ENCODE peak calls at places on chromosomes 11 and 22, in six cellular contexts. One of them, this sample, is unnamed.
A peak's percentile ranks its signal among the peaks of the same experiment; 100 is the strongest.

GRCh38 chr11:94100253-94100652 is 28.4 kb upstream of the PANX1 start:
- DNase-seq in uterus: no peak
- DNase-seq in esophagus squamous epithelium: no peak
- DNase-seq in adrenal gland: no peak
- DNase-seq in GM12891: no peak
- DNase-seq in endothelial cell of umbilical vein: no peak
- DNase-seq in this sample: no peak

GRCh38 chr22:38262051-38262795 is 10.6 kb downstream of the TMEM184B start:
- DNase-seq in uterus: peak; percentile 57
- DNase-seq in esophagus squamous epithelium: no peak
- DNase-seq in adrenal gland: peak; percentile 80
- DNase-seq in GM12891: no peak
- DNase-seq in endothelial cell of umbilical vein: peak; percentile 29
- DNase-seq in this sample: peak; percentile 22

GRCh38 chr11:134200688-134201087 is 23.1 kb downstream of the NCAPD3 start:
- DNase-seq in uterus: no peak
- DNase-seq in esophagus squamous epithelium: no peak
- DNase-seq in adrenal gland: no peak
- DNase-seq in GM12891: no peak
- DNase-seq in endothelial cell of umbilical vein: no peak
- DNase-seq in this sample: no peak

GRCh38 chr22:46931881-46932280 is 169.4 kb downstream of the TBC1D22A start:
- DNase-seq in uterus: no peak
- DNase-seq in esophagus squamous epithelium: no peak
- DNase-seq in adrenal gland: peak; percentile 39
- DNase-seq in GM12891: no peak
- DNase-seq in endothelial cell of umbilical vein: no peak
- DNase-seq in this sample: no peak

GRCh38 chr11:77092382-77092781 is 10.3 kb upstream of the OMP start:
- DNase-seq in uterus: no peak
- DNase-seq in esophagus squamous epithelium: no peak
- DNase-seq in adrenal gland: no peak
- DNase-seq in GM12891: no peak
- DNase-seq in endothelial cell of umbilical vein: no peak
- DNase-seq in this sample: no peak

GRCh38 chr11:2392241-2392959 is 8.2 kb upstream of the TSSC4 start:
- DNase-seq in uterus: no peak
- DNase-seq in esophagus squamous epithelium: no peak
- DNase-seq in adrenal gland: no peak
- DNase-seq in GM12891: no peak
- DNase-seq in endothelial cell of umbilical vein: no peak
- DNase-seq in this sample: no peak

GRCh38 chr11:44589301-44589700 is 23.8 kb downstream of the CD82 start:
- DNase-seq in uterus: no peak
- DNase-seq in esophagus squamous epithelium: no peak
- DNase-seq in adrenal gland: no peak
- DNase-seq in GM12891: no peak
- DNase-seq in endothelial cell of umbilical vein: no peak
- DNase-seq in this sample: peak; percentile 62

GRCh38 chr11:35857922-35858321 is 85.9 kb upstream of the LDLRAD3 start:
- DNase-seq in uterus: no peak
- DNase-seq in esophagus squamous epithelium: no peak
- DNase-seq in adrenal gland: no peak
- DNase-seq in GM12891: no peak
- DNase-seq in endothelial cell of umbilical vein: no peak
- DNase-seq in this sample: no peak

GRCh38 chr22:38272373-38273134 is at the start of gene TMEM184B:
- DNase-seq in uterus: peak; percentile 81
- DNase-seq in esophagus squamous epithelium: no peak
- DNase-seq in adrenal gland: peak; percentile 83
- DNase-seq in GM12891: peak; percentile 98
- DNase-seq in endothelial cell of umbilical vein: peak; percentile 75
- DNase-seq in this sample: peak; percentile 77

GRCh38 chr22:46038174-46038487 is 61.2 kb upstream of the WNT7B start:
- DNase-seq in uterus: no peak
- DNase-seq in esophagus squamous epithelium: no peak
- DNase-seq in adrenal gland: no peak
- DNase-seq in GM12891: no peak
- DNase-seq in endothelial cell of umbilical vein: no peak
- DNase-seq in this sample: no peak

GRCh38 chr11:107282195-107282594 is 175.4 kb downstream of the CWF19L2 start:
- DNase-seq in uterus: no peak
- DNase-seq in esophagus squamous epithelium: no peak
- DNase-seq in adrenal gland: no peak
- DNase-seq in GM12891: no peak
- DNase-seq in endothelial cell of umbilical vein: no peak
- DNase-seq in this sample: no peak

GRCh38 chr11:8932564-8933180 is at the start of gene C11orf16:
- DNase-seq in uterus: no peak
- DNase-seq in esophagus squamous epithelium: no peak
- DNase-seq in adrenal gland: no peak
- DNase-seq in GM12891: no peak
- DNase-seq in endothelial cell of umbilical vein: no peak
- DNase-seq in this sample: no peak

GRCh38 chr11:127806486-127806885 is 780.9 kb downstream of the ETS1 start:
- DNase-seq in uterus: no peak
- DNase-seq in esophagus squamous epithelium: no peak
- DNase-seq in adrenal gland: no peak
- DNase-seq in GM12891: no peak
- DNase-seq in endothelial cell of umbilical vein: no peak
- DNase-seq in this sample: no peak

GRCh38 chr11:2582436-2582931 is 117.3 kb downstream of the KCNQ1OT1 start:
- DNase-seq in uterus: no peak
- DNase-seq in esophagus squamous epithelium: no peak
- DNase-seq in adrenal gland: peak; percentile 53
- DNase-seq in GM12891: no peak
- DNase-seq in endothelial cell of umbilical vein: no peak
- DNase-seq in this sample: no peak

GRCh38 chr11:105155679-105156078 is 16.1 kb upstream of the CARD18 start:
- DNase-seq in uterus: no peak
- DNase-seq in esophagus squamous epithelium: no peak
- DNase-seq in adrenal gland: no peak
- DNase-seq in GM12891: no peak
- DNase-seq in endothelial cell of umbilical vein: no peak
- DNase-seq in this sample: no peak

GRCh38 chr11:130181295-130182272 is 22.0 kb downstream of the ST14 start:
- DNase-seq in uterus: no peak
- DNase-seq in esophagus squamous epithelium: no peak
- DNase-seq in adrenal gland: peak; percentile 85
- DNase-seq in GM12891: no peak
- DNase-seq in endothelial cell of umbilical vein: no peak
- DNase-seq in this sample: peak; percentile 21

GRCh38 chr22:24134090-24134846 is 47.0 kb upstream of the SUSD2 start:
- DNase-seq in uterus: no peak
- DNase-seq in esophagus squamous epithelium: no peak
- DNase-seq in adrenal gland: no peak
- DNase-seq in GM12891: no peak
- DNase-seq in endothelial cell of umbilical vein: no peak
- DNase-seq in this sample: no peak

GRCh38 chr11:99893803-99894202 is 793.3 kb upstream of the ARHGAP42 start:
- DNase-seq in uterus: no peak
- DNase-seq in esophagus squamous epithelium: no peak
- DNase-seq in adrenal gland: no peak
- DNase-seq in GM12891: no peak
- DNase-seq in endothelial cell of umbilical vein: no peak
- DNase-seq in this sample: no peak

GRCh38 chr22:43889366-43890253 is 2.2 kb downstream of the PNPLA5 start:
- DNase-seq in uterus: no peak
- DNase-seq in esophagus squamous epithelium: no peak
- DNase-seq in adrenal gland: no peak
- DNase-seq in GM12891: no peak
- DNase-seq in endothelial cell of umbilical vein: no peak
- DNase-seq in this sample: peak; percentile 26

GRCh38 chr11:3217751-3218482 is 696 bp downstream of the MRGPRG start:
- DNase-seq in uterus: peak; percentile 11
- DNase-seq in esophagus squamous epithelium: no peak
- DNase-seq in adrenal gland: no peak
- DNase-seq in GM12891: no peak
- DNase-seq in endothelial cell of umbilical vein: no peak
- DNase-seq in this sample: no peak

GRCh38 chr11:28566643-28567042 is 458.5 kb downstream of the METTL15 start:
- DNase-seq in uterus: peak; percentile 35
- DNase-seq in esophagus squamous epithelium: peak; percentile 3
- DNase-seq in adrenal gland: peak; percentile 96
- DNase-seq in GM12891: no peak
- DNase-seq in endothelial cell of umbilical vein: peak; percentile 92
- DNase-seq in this sample: peak; percentile 7

GRCh38 chr11:66685276-66686099 is 7.8 kb upstream of the RBM4B start:
- DNase-seq in uterus: no peak
- DNase-seq in esophagus squamous epithelium: no peak
- DNase-seq in adrenal gland: no peak
- DNase-seq in GM12891: no peak
- DNase-seq in endothelial cell of umbilical vein: no peak
- DNase-seq in this sample: no peak

GRCh38 chr11:32884770-32885384 is 7.7 kb upstream of the QSER1 start:
- DNase-seq in uterus: no peak
- DNase-seq in esophagus squamous epithelium: no peak
- DNase-seq in adrenal gland: no peak
- DNase-seq in GM12891: no peak
- DNase-seq in endothelial cell of umbilical vein: peak; percentile 19
- DNase-seq in this sample: no peak

GRCh38 chr22:43110444-43110926 is at the start of gene BIK:
- DNase-seq in uterus: peak; percentile 27
- DNase-seq in esophagus squamous epithelium: no peak
- DNase-seq in adrenal gland: peak; percentile 67
- DNase-seq in GM12891: peak; percentile 63
- DNase-seq in endothelial cell of umbilical vein: peak; percentile 47
- DNase-seq in this sample: no peak

GRCh38 chr11:86755196-86755595 is 45.1 kb upstream of the PRSS23 start:
- DNase-seq in uterus: no peak
- DNase-seq in esophagus squamous epithelium: no peak
- DNase-seq in adrenal gland: no peak
- DNase-seq in GM12891: no peak
- DNase-seq in endothelial cell of umbilical vein: no peak
- DNase-seq in this sample: no peak

GRCh38 chr11:88831303-88831890 is 234.4 kb downstream of the GRM5 start:
- DNase-seq in uterus: no peak
- DNase-seq in esophagus squamous epithelium: no peak
- DNase-seq in adrenal gland: no peak
- DNase-seq in GM12891: no peak
- DNase-seq in endothelial cell of umbilical vein: no peak
- DNase-seq in this sample: no peak

GRCh38 chr11:35402751-35403454 is 16.5 kb downstream of the SLC1A2 start:
- DNase-seq in uterus: no peak
- DNase-seq in esophagus squamous epithelium: no peak
- DNase-seq in adrenal gland: no peak
- DNase-seq in GM12891: no peak
- DNase-seq in endothelial cell of umbilical vein: no peak
- DNase-seq in this sample: no peak

GRCh38 chr11:47220401-47220821 is 5.6 kb downstream of the DDB2 start:
- DNase-seq in uterus: no peak
- DNase-seq in esophagus squamous epithelium: no peak
- DNase-seq in adrenal gland: peak; percentile 71
- DNase-seq in GM12891: no peak
- DNase-seq in endothelial cell of umbilical vein: peak; percentile 90
- DNase-seq in this sample: no peak

GRCh38 chr11:31387379-31387778 is 17.7 kb downstream of the DNAJC24 start:
- DNase-seq in uterus: no peak
- DNase-seq in esophagus squamous epithelium: no peak
- DNase-seq in adrenal gland: no peak
- DNase-seq in GM12891: no peak
- DNase-seq in endothelial cell of umbilical vein: no peak
- DNase-seq in this sample: no peak

GRCh38 chr11:65435981-65436411 is 13.4 kb downstream of the NEAT1 start:
- DNase-seq in uterus: no peak
- DNase-seq in esophagus squamous epithelium: no peak
- DNase-seq in adrenal gland: peak; percentile 71
- DNase-seq in GM12891: no peak
- DNase-seq in endothelial cell of umbilical vein: peak; percentile 25
- DNase-seq in this sample: no peak
- TF ChIP-seq POLR2A in uterus: no peak
- TF ChIP-seq POLR2A in esophagus squamous epithelium: no peak
- TF ChIP-seq POLR2A in adrenal gland: no peak
- TF ChIP-seq POLR2A in GM12891: no peak
- TF ChIP-seq POLR2A in endothelial cell of umbilical vein: no peak
- TF ChIP-seq POLR2A in this sample: no peak

GRCh38 chr11:68211546-68211945 is 1.6 kb downstream of the KMT5B start:
- DNase-seq in uterus: no peak
- DNase-seq in esophagus squamous epithelium: no peak
- DNase-seq in adrenal gland: peak; percentile 58
- DNase-seq in GM12891: no peak
- DNase-seq in endothelial cell of umbilical vein: no peak
- DNase-seq in this sample: no peak
- TF ChIP-seq POLR2A in uterus: no peak
- TF ChIP-seq POLR2A in esophagus squamous epithelium: no peak
- TF ChIP-seq POLR2A in adrenal gland: no peak
- TF ChIP-seq POLR2A in GM12891: no peak
- TF ChIP-seq POLR2A in endothelial cell of umbilical vein: no peak
- TF ChIP-seq POLR2A in this sample: no peak

GRCh38 chr11:57426439-57426753 is 525 bp downstream of the SLC43A3 start:
- DNase-seq in uterus: no peak
- DNase-seq in esophagus squamous epithelium: no peak
- DNase-seq in adrenal gland: no peak
- DNase-seq in GM12891: no peak
- DNase-seq in endothelial cell of umbilical vein: no peak
- DNase-seq in this sample: no peak
- TF ChIP-seq POLR2A in uterus: no peak
- TF ChIP-seq POLR2A in esophagus squamous epithelium: no peak
- TF ChIP-seq POLR2A in adrenal gland: peak; percentile 34
- TF ChIP-seq POLR2A in GM12891: no peak
- TF ChIP-seq POLR2A in endothelial cell of umbilical vein: no peak
- TF ChIP-seq POLR2A in this sample: no peak

GRCh38 chr11:6397636-6398035 is 7.4 kb downstream of the SMPD1 start:
- DNase-seq in uterus: no peak
- DNase-seq in esophagus squamous epithelium: no peak
- DNase-seq in adrenal gland: peak; percentile 72
- DNase-seq in GM12891: no peak
- DNase-seq in endothelial cell of umbilical vein: no peak
- DNase-seq in this sample: no peak

GRCh38 chr11:6391548-6392134 is 1.4 kb downstream of the SMPD1 start:
- DNase-seq in uterus: no peak
- DNase-seq in esophagus squamous epithelium: no peak
- DNase-seq in adrenal gland: no peak
- DNase-seq in GM12891: no peak
- DNase-seq in endothelial cell of umbilical vein: no peak
- DNase-seq in this sample: no peak

GRCh38 chr11:6397156-6397555 is 6.9 kb downstream of the SMPD1 start:
- DNase-seq in uterus: no peak
- DNase-seq in esophagus squamous epithelium: no peak
- DNase-seq in adrenal gland: peak; percentile 73
- DNase-seq in GM12891: no peak
- DNase-seq in endothelial cell of umbilical vein: no peak
- DNase-seq in this sample: no peak

GRCh38 chr11:6393989-6394670 is 3.9 kb downstream of the SMPD1 start:
- DNase-seq in uterus: no peak
- DNase-seq in esophagus squamous epithelium: no peak
- DNase-seq in adrenal gland: no peak
- DNase-seq in GM12891: no peak
- DNase-seq in endothelial cell of umbilical vein: no peak
- DNase-seq in this sample: no peak

GRCh38 chr11:6395470-6396060 is 5.3 kb downstream of the SMPD1 start:
- DNase-seq in uterus: no peak
- DNase-seq in esophagus squamous epithelium: no peak
- DNase-seq in adrenal gland: no peak
- DNase-seq in GM12891: no peak
- DNase-seq in endothelial cell of umbilical vein: no peak
- DNase-seq in this sample: no peak
- TF ChIP-seq POLR2A in uterus: no peak
- TF ChIP-seq POLR2A in esophagus squamous epithelium: no peak
- TF ChIP-seq POLR2A in adrenal gland: no peak
- TF ChIP-seq POLR2A in GM12891: peak; percentile 22
- TF ChIP-seq POLR2A in endothelial cell of umbilical vein: no peak
- TF ChIP-seq POLR2A in this sample: no peak

This sample was measured in H54.